ENCODE peak calls at places on chromosome 1, in five cellular contexts. One of them, this sample, is unnamed.

GRCh38 chr1:57506941-57507340 is 83.1 kb upstream of the DAB1 start:
- DNase-seq in HT-29: no peak
- DNase-seq in islet precursor cell: no peak
- DNase-seq in adipocyte: no peak
- DNase-seq in DMS153: no peak
- DNase-seq in this sample: no peak

GRCh38 chr1:246418565-246419312 is 88.3 kb downstream of the SMYD3 start:
- DNase-seq in HT-29: no peak
- DNase-seq in islet precursor cell: no peak
- DNase-seq in adipocyte: no peak
- DNase-seq in DMS153: no peak
- DNase-seq in this sample: no peak

GRCh38 chr1:213389061-213389581 is 338.1 kb downstream of the RPS6KC1 start:
- DNase-seq in HT-29: no peak
- DNase-seq in islet precursor cell: no peak
- DNase-seq in adipocyte: no peak
- DNase-seq in DMS153: no peak
- DNase-seq in this sample: no peak

GRCh38 chr1:24391882-24392603 is 21.5 kb downstream of the STPG1 start:
- DNase-seq in HT-29: peak
- DNase-seq in islet precursor cell: peak
- DNase-seq in adipocyte: peak
- DNase-seq in DMS153: peak
- DNase-seq in this sample: peak

GRCh38 chr1:204461331-204462228 is 33.0 kb downstream of the PIK3C2B start:
- DNase-seq in HT-29: no peak
- DNase-seq in islet precursor cell: no peak
- DNase-seq in adipocyte: no peak
- DNase-seq in DMS153: no peak
- DNase-seq in this sample: no peak

GRCh38 chr1:221449801-221450470 is 292.0 kb downstream of the DUSP10 start:
- DNase-seq in HT-29: no peak
- DNase-seq in islet precursor cell: no peak
- DNase-seq in adipocyte: peak
- DNase-seq in DMS153: no peak
- DNase-seq in this sample: peak

GRCh38 chr1:8370046-8370881 is 52.4 kb downstream of the SLC45A1 start:
- DNase-seq in HT-29: no peak
- DNase-seq in islet precursor cell: peak
- DNase-seq in adipocyte: no peak
- DNase-seq in DMS153: peak
- DNase-seq in this sample: no peak

GRCh38 chr1:204685236-204686006 is at the start of gene LRRN2:
- DNase-seq in HT-29: no peak
- DNase-seq in islet precursor cell: peak
- DNase-seq in adipocyte: peak
- DNase-seq in DMS153: no peak
- DNase-seq in this sample: no peak

GRCh38 chr1:20048563-20048962 is 21.4 kb upstream of the PLA2G5 start:
- DNase-seq in HT-29: no peak
- DNase-seq in islet precursor cell: no peak
- DNase-seq in adipocyte: no peak
- DNase-seq in DMS153: no peak
- DNase-seq in this sample: no peak

GRCh38 chr1:7026188-7026587 is 240.9 kb downstream of the CAMTA1 start:
- DNase-seq in HT-29: no peak
- DNase-seq in islet precursor cell: no peak
- DNase-seq in adipocyte: no peak
- DNase-seq in DMS153: no peak
- DNase-seq in this sample: no peak

GRCh38 chr1:180097319-180097605 is 57.4 kb upstream of the QSOX1 start:
- DNase-seq in HT-29: no peak
- DNase-seq in islet precursor cell: no peak
- DNase-seq in adipocyte: no peak
- DNase-seq in DMS153: no peak
- DNase-seq in this sample: no peak

GRCh38 chr1:228986093-228986904 is 251.0 kb downstream of the RHOU start:
- DNase-seq in HT-29: no peak
- DNase-seq in islet precursor cell: peak
- DNase-seq in adipocyte: peak
- DNase-seq in DMS153: no peak
- DNase-seq in this sample: peak

GRCh38 chr1:53145942-53146708 is 3.7 kb upstream of the SLC1A7 start:
- DNase-seq in HT-29: peak
- DNase-seq in islet precursor cell: peak
- DNase-seq in adipocyte: peak
- DNase-seq in DMS153: no peak
- DNase-seq in this sample: peak

GRCh38 chr1:41618066-41618825 is 133.8 kb upstream of the EDN2 start:
- DNase-seq in HT-29: no peak
- DNase-seq in islet precursor cell: peak
- DNase-seq in adipocyte: peak
- DNase-seq in DMS153: peak
- DNase-seq in this sample: peak